ENCODE peak calls at places on chromosomes 12 and 14, in ten cellular contexts. G, K, Q, X, O, S, E, N, Y and M are unnamed samples.
A peak's percentile ranks its signal among the peaks of the same experiment; 100 is the strongest.

GRCh38 chr14:72790887-72791566 is 102.9 kb downstream of the DPF3 start:
- DNase-seq in K (no peak), G (peak; percentile 44), N (no peak), Q (no peak), X (no peak), Y (no peak), O (no peak), S (no peak), E (no peak), M (no peak)

GRCh38 chr14:34018564-34019244 is 67.8 kb upstream of the EGLN3 start:
- DNase-seq in K (no peak), X (no peak), O (no peak), S (no peak), N (no peak), Q (no peak), Y (no peak), G (peak; percentile 48), E (no peak), M (no peak)

GRCh38 chr12:117966511-117966910 is 2.3 kb downstream of the KSR2 start:
- DNase-seq in S (no peak), N (no peak), E (no peak), G (no peak), O (no peak), X (no peak), Y (no peak), Q (no peak), K (no peak), M (no peak)

GRCh38 chr12:25557830-25558436 is 4.8 kb upstream of the LMNTD1 start:
- DNase-seq in E (no peak), Q (no peak), K (peak; percentile 54), Y (peak; percentile 15), N (peak; percentile 32), O (peak; percentile 37), G (no peak), X (peak; percentile 64), S (peak; percentile 75), M (peak; percentile 48)

GRCh38 chr12:466039-466438 is 6.3 kb downstream of the B4GALNT3 start:
- DNase-seq in Q (no peak), S (no peak), Y (no peak), K (no peak), N (no peak), G (no peak), X (no peak), E (no peak), O (no peak), M (no peak)

GRCh38 chr12:6333566-6333965 is 8.3 kb downstream of the TNFRSF1A start:
- DNase-seq in N (no peak), Q (no peak), O (no peak), K (no peak), E (no peak), S (no peak), Y (no peak), G (no peak), X (peak; percentile 59), M (peak; percentile 75)

GRCh38 chr12:58888131-58888783 is 32.0 kb downstream of the LRIG3 start:
- DNase-seq in K (no peak), E (peak; percentile 28), S (no peak), N (no peak), O (no peak), G (no peak), Q (peak; percentile 79), Y (no peak), X (peak; percentile 26), M (peak; percentile 90)

GRCh38 chr12:47317182-47317915 is 237.6 kb upstream of the AMIGO2 start:
- DNase-seq in E (no peak), X (no peak), O (no peak), Y (no peak), K (no peak), Q (no peak), G (no peak), S (no peak), N (no peak), M (peak; percentile 36)

GRCh38 chr12:40727774-40728483 is 35.7 kb downstream of the CNTN1 start:
- DNase-seq in Y (no peak), K (no peak), E (no peak), O (no peak), G (no peak), Q (no peak), S (no peak), N (no peak), X (no peak), M (no peak)

GRCh38 chr12:54689984-54690383 is 41.8 kb upstream of the DCD start:
- DNase-seq in E (no peak), S (peak; percentile 55), X (peak; percentile 20), O (no peak), N (no peak), K (peak; percentile 26), Q (no peak), Y (no peak), G (no peak), M (no peak)

GRCh38 chr14:64303471-64303917 is 9.3 kb upstream of the ESR2 start:
- DNase-seq in O (no peak), K (peak; percentile 74), G (no peak), X (peak; percentile 79), E (no peak), S (peak; percentile 72), Y (no peak), N (peak; percentile 99), Q (no peak), M (peak; percentile 60)

GRCh38 chr14:60933920-60934655 is 46.8 kb downstream of the TRMT5 start:
- DNase-seq in Y (no peak), X (no peak), Q (no peak), S (no peak), E (no peak), K (no peak), N (no peak), O (no peak), G (no peak), M (no peak)

GRCh38 chr14:32372154-32372553 is 43.1 kb downstream of the AKAP6 start:
- DNase-seq in S (no peak), K (no peak), G (no peak), X (peak; percentile 59), Q (peak; percentile 8), Y (no peak), O (no peak), N (no peak), E (no peak), M (peak; percentile 96)

GRCh38 chr12:98151105-98151504 is 364.3 kb upstream of the TMPO start:
- DNase-seq in S (no peak), X (no peak), E (no peak), Q (no peak), O (no peak), Y (no peak), K (no peak), G (no peak), N (no peak), M (no peak)

GRCh38 chr12:116958402-116959197 is 47.9 kb downstream of the FBXW8 start:
- DNase-seq in X (no peak), G (no peak), N (no peak), S (no peak), E (no peak), Q (no peak), O (no peak), K (no peak), Y (no peak), M (no peak)

GRCh38 chr12:33828326-33828725 is 194.0 kb upstream of the ALG10 start:
- DNase-seq in G (no peak), O (no peak), N (no peak), X (peak; percentile 20), Q (no peak), E (no peak), S (no peak), Y (no peak), K (no peak), M (no peak)

GRCh38 chr14:21768116-21768874 is 94.7 kb upstream of the OR4E1 start:
- DNase-seq in Q (no peak), E (no peak), G (no peak), N (peak; percentile 5), Y (no peak), S (peak; percentile 80), K (peak; percentile 32), X (peak; percentile 40), O (peak; percentile 18), M (no peak)

GRCh38 chr12:65584041-65584440 is 240.2 kb upstream of the HMGA2 start:
- DNase-seq in Y (no peak), O (no peak), S (no peak), X (no peak), E (no peak), Q (no peak), G (no peak), K (no peak), N (no peak), M (no peak)

GRCh38 chr14:38774162-38774561 is 328.9 kb downstream of the SEC23A start:
- DNase-seq in K (no peak), Y (no peak), G (no peak), Q (no peak), E (no peak), N (no peak), S (no peak), O (no peak), X (no peak), M (no peak)

GRCh38 chr12:56315256-56315625 is 547 bp downstream of the CNPY2 start:
- DNase-seq in E (peak; percentile 65), S (peak; percentile 49), K (no peak), Y (peak; percentile 11), G (no peak), O (no peak), X (peak; percentile 12), Q (no peak), N (no peak), M (no peak)

GRCh38 chr12:77837876-77838291 is 7.2 kb downstream of the NAV3 start:
- DNase-seq in N (no peak), X (no peak), G (no peak), Y (no peak), S (no peak), O (no peak), K (no peak), E (no peak), Q (no peak), M (peak; percentile 50)

GRCh38 chr12:4107436-4107878 is 166.1 kb upstream of the CCND2 start:
- DNase-seq in N (peak; percentile 79), G (no peak), S (peak; percentile 73), K (peak; percentile 26), O (peak; percentile 41), Y (peak; percentile 50), E (no peak), X (peak; percentile 75), Q (peak; percentile 18), M (peak; percentile 39)

GRCh38 chr14:101855958-101856357 is 94.4 kb downstream of the PPP2R5C start:
- DNase-seq in N (no peak), O (no peak), S (no peak), G (no peak), Q (no peak), X (peak; percentile 20), K (no peak), Y (no peak), E (no peak), M (no peak)

GRCh38 chr12:67925077-67925476 is 64.2 kb upstream of the IFNG-AS1 start:
- DNase-seq in E (no peak), Q (no peak), S (no peak), K (no peak), N (no peak), G (no peak), O (no peak), X (no peak), Y (no peak), M (peak; percentile 17)